ENCODE peak calls at places on chromosome 3, in seven cellular contexts. I is heart right ventricle; F is left ventricle myocardium inferior; A is endodermal cell; Z is SJSA1; L is OCI-LY7; U is CD8-positive, alpha-beta T cell. G is an unnamed sample. For H3K4me1, the result is how much of the 10 kb centered on the place peaks cover.

GRCh38 chr3:100089802-100090668 is 24.3 kb downstream of the FILIP1L start:
- DNase-seq in I (peak), F (no peak), A (peak), Z (peak), L (no peak), U (no peak), G (no peak)

GRCh38 chr3:72496055-72496690 is 352.1 kb downstream of the SHQ1 start:
- DNase-seq in I (no peak), F (no peak), A (no peak), Z (no peak), L (peak), U (no peak), G (no peak)

GRCh38 chr3:127037971-127038446 is 55.1 kb downstream of the PLXNA1 start:
- DNase-seq in I (no peak), F (no peak), A (no peak), Z (no peak), L (peak), U (no peak), G (no peak)

GRCh38 chr3:115615001-115615447 is 8.3 kb upstream of the GAP43 start:
- DNase-seq in I (no peak), F (no peak), A (peak), Z (no peak), L (no peak), U (no peak), G (no peak)

GRCh38 chr3:49721165-49721860 is 1.8 kb upstream of the AMIGO3 start:
- DNase-seq in I (no peak), F (peak), A (no peak), Z (no peak), L (no peak), U (no peak), G (no peak)

GRCh38 chr3:127768346-127769008 is 53.8 kb downstream of the MGLL start:
- DNase-seq in I (no peak), F (no peak), A (no peak), Z (peak), L (no peak), U (no peak), G (no peak)

GRCh38 chr3:195914648-195915473 is 6.5 kb upstream of the TNK2 start:
- DNase-seq in I (peak), F (peak), A (peak), Z (peak), L (peak), U (peak), G (peak)

GRCh38 chr3:119831022-119831421 is 49.1 kb downstream of the NR1I2 start:
- DNase-seq in I (no peak), F (no peak), A (peak), Z (no peak), L (no peak), U (no peak), G (no peak)

GRCh38 chr3:149577801-149578200 is 80.0 kb downstream of the WWTR1 start:
- DNase-seq in I (no peak), F (no peak), A (no peak), Z (no peak), L (no peak), U (no peak), G (no peak)

GRCh38 chr3:171309906-171310359 is 150.3 kb downstream of the TNIK start:
- DNase-seq in I (no peak), F (no peak), A (no peak), Z (no peak), L (no peak), U (no peak), G (no peak)

GRCh38 chr3:152320201-152320617 is 51.5 kb downstream of the MBNL1 start:
- DNase-seq in I (no peak), F (no peak), A (no peak), Z (no peak), L (no peak), U (no peak), G (no peak)

GRCh38 chr3:141303481-141304223 is 64.7 kb upstream of the ZBTB38 start:
- DNase-seq in I (peak), F (no peak), A (peak), Z (peak), L (peak), U (peak), G (peak)

GRCh38 chr3:105758451-105758850 is 110.4 kb downstream of the CBLB start:
- DNase-seq in I (no peak), F (no peak), A (peak), Z (no peak), L (no peak), U (no peak), G (no peak)

GRCh38 chr3:31579828-31580227 is 47.1 kb downstream of the STT3B start:
- DNase-seq in I (no peak), F (no peak), A (no peak), Z (no peak), L (no peak), U (no peak), G (no peak)

GRCh38 chr3:120498947-120499346 is 48.2 kb upstream of the FSTL1 start:
- DNase-seq in I (no peak), F (no peak), A (peak), Z (peak), L (no peak), U (no peak), G (no peak)

GRCh38 chr3:109643590-109643989 is 306.2 kb upstream of the DPPA4 start:
- DNase-seq in I (no peak), F (no peak), A (no peak), Z (no peak), L (no peak), U (no peak), G (no peak)

GRCh38 chr3:72728958-72729467 is 119.2 kb downstream of the SHQ1 start:
- DNase-seq in I (no peak), F (no peak), A (peak), Z (no peak), L (no peak), U (no peak), G (no peak)

GRCh38 chr3:65857327-65857726 is 181.4 kb downstream of the MAGI1 start:
- DNase-seq in I (no peak), F (no peak), A (no peak), Z (no peak), L (no peak), U (no peak), G (no peak)

GRCh38 chr3:159762238-159762637 is 226.4 kb upstream of the IL12A start:
- DNase-seq in I (no peak), F (no peak), A (no peak), Z (peak), L (no peak), U (no peak), G (no peak)

GRCh38 chr3:151008699-151009098 is 36.2 kb upstream of the CLRN1 start:
- DNase-seq in I (no peak), F (no peak), A (peak), Z (no peak), L (no peak), U (no peak), G (no peak)

GRCh38 chr3:79414821-79415220 is 353.0 kb downstream of the ROBO1 start:
- DNase-seq in I (no peak), F (peak), A (no peak), Z (no peak), L (no peak), U (no peak), G (peak)

GRCh38 chr3:127053450-127053849 is 70.5 kb downstream of the PLXNA1 start:
- DNase-seq in I (no peak), F (peak), A (no peak), Z (no peak), L (no peak), U (no peak), G (no peak)

GRCh38 chr3:123818921-123819429 is 65.2 kb downstream of the MYLK start:
- DNase-seq in I (no peak), F (no peak), A (peak), Z (peak), L (no peak), U (no peak), G (no peak)

GRCh38 chr3:14404396-14405119 is 2.2 kb downstream of the SLC6A6 start:
- DNase-seq in I (no peak), F (no peak), A (no peak), Z (no peak), L (peak), U (no peak), G (no peak)
- H3K4me3 ChIP-seq in I (peak), F (peak), A (peak), Z (peak), L (peak), U (peak), G (no peak)

DNA sequence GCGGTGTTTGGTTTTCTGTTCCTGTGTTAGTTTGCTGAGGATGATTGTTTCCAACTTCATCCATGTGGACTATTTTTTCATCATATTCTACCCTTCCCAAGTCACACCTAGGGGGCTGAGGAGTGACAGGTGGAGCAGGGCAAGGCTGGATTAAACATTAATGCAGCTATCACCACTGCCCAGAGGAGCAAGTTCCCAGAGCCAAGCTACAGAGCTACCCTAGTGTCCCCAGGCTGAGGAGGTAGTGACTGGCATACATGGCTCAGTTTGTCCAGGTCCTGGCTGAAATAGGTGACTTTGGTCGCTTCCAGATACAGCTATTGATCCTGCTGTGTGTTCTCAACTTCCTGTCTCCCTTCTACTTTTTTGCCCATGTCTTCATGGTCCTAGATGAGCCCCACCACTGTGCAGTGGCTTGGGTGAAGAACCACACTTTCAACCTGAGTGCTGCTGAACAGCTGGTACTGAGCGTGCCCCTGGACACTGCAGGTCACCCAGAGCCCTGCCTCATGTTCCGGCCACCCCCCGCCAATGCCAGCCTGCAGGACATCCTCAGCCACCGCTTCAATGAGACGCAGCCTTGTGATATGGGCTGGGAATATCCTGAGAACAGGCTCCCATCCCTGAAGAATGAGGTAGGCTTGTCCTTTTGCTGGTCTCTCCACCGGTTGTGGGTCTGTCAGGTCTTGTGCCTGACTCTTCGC is at the start of gene SLC22A13:
- DNase-seq in I (no peak), F (no peak), A (no peak), Z (no peak), L (no peak), U (no peak), G (no peak)
- H3K4me1 ChIP-seq in I (under half), F (under half), A (under half), Z (under half), L (under half), U (under half), G (under half)

DNA sequence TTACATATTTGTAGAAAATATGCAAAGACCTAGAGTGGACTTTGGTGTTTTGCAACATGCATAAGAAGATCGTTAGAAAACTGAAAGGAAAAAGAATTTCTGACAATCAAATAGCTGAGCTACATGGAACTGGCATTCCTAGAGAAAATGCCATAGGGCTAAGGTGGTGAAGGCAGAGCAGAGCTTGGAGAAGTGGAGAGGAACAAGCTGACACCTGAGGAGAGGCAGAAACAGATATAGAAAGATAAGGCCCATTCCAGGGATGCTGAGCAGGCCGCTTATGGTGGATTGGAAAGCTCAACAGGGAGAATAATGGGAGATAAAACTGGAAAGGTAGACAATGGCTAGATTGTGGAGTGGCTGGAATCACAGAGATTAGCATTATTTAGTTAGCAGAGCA is 150.0 kb downstream of the PLCH1 start:
- DNase-seq in I (no peak), F (no peak), A (peak), Z (no peak), L (no peak), U (no peak), G (no peak)
- H3K4me3 ChIP-seq in I (no peak), F (no peak), A (peak), Z (no peak), L (no peak), U (no peak), G (no peak)

GRCh38 chr3:136149569-136150136 is 46.5 kb downstream of the MSL2 start:
- DNase-seq in I (no peak), F (no peak), A (no peak), Z (no peak), L (no peak), U (no peak), G (no peak)

GRCh38 chr3:136142592-136142991 is 53.5 kb downstream of the MSL2 start:
- DNase-seq in I (no peak), F (no peak), A (peak), Z (peak), L (no peak), U (no peak), G (no peak)

GRCh38 chr3:136152176-136152843 is 43.8 kb downstream of the MSL2 start:
- DNase-seq in I (no peak), F (no peak), A (no peak), Z (no peak), L (no peak), U (no peak), G (no peak)

GRCh38 chr3:136151219-136151618 is 44.9 kb downstream of the MSL2 start:
- DNase-seq in I (no peak), F (no peak), A (no peak), Z (no peak), L (no peak), U (no peak), G (no peak)

DNA sequence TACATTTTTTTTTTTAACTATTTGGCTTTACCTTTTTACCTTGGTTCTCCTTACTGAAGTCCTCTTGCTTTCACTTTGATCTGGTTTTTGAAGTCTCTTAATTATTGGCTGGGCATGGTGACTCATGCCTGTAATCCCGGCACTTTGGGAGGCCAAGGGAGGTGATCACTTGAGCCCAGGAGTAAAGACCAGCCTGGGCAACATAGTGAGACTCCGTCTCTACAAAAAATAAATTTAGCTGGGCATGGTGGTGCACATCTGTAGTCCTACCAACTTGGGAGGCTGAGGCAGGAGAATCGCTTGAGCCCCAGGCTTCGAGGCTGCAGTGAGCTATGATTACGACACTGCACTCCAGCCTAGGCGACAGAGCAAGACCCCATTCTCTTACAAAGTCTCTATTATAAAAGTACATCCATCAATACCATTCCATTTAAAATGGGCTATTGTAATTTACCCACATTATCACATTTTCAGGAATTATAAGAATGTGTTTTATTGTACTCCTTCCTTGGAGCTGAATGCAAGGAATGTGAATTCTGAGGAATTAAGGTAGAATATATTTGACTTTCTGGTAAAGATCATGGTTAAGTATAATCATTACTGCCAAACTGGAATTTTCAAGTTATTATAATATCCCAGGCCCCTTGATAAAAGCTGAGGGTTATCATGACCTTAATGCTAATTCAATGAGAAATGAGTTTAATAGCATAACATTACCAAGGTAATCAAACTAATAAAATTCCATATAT is 49.0 kb downstream of the MSL2 start:
- DNase-seq in I (no peak), F (no peak), A (no peak), Z (no peak), L (no peak), U (no peak), G (no peak)
- H3K4me1 ChIP-seq in I (under half), F (half or more), A (under half), Z (under half), L (under half), U (under half), G (under half)

DNA sequence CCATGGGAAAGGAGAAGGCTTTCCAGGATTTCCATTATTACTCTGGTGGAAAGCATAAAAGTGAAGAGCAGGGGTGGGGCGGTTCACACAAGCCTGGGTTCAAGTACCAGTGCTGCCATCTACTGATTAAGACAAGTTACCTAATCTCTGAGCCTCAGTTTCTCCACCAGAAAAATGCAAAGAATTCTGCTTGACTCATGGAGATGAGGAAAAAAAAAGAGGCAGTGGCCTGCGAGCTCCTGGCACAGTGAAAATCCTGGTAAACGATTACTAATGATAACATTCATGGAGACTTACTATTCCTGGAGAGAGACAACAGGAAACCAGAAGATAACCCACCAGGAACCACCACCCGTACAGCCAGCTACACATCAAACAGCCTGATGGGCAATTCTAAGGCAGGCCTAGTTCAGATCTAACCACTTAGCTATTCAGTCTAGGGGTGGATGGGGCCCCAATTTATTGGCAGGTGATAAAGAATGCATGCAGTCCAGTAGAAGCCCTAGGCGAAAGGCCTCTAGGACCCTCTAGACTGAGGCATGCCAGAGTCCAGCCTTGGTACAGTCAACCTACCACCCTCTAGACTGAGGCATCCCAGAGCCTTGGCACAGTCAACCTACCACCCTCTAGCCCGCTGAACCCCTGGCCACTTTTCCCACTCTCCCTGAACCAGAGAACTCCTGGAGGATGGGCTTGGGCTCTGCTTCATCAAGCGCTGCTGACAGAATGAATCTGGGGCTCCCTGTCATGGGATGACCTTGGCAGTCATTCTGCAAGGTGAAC is 2.5 kb downstream of the AMOTL2 start:
- DNase-seq in I (no peak), F (no peak), A (peak), Z (no peak), L (no peak), U (no peak), G (no peak)
- H3K4me3 ChIP-seq in I (peak), F (peak), A (peak), Z (peak), L (no peak), U (no peak), G (peak)

GRCh38 chr3:44090036-44090435 is 151.7 kb upstream of the TOPAZ1 start:
- DNase-seq in I (no peak), F (no peak), A (no peak), Z (no peak), L (no peak), U (no peak), G (no peak)
- H3K4me1 ChIP-seq in I (under half), F (under half), A (under half), Z (under half), L (under half), U (under half), G (under half)

G was measured in lung.